ENCODE peak calls at places on chromosomes 1 and 21, in six cellular contexts. S is IMR-90, M is A549, A is SK-N-SH, P is HepG2, Y is GM12878. T is an unnamed sample.

GRCh38 chr1:176501596-176501995 is 38.6 kb downstream of the PAPPA2 start:
- DNase-seq in M (no peak), S (no peak), A (no peak), P (no peak), Y (no peak), T (no peak)

GRCh38 chr1:172286629-172287076 is 133.8 kb upstream of the C1orf105 start:
- DNase-seq in P (no peak), Y (no peak), A (no peak), M (peak), S (peak), T (no peak)

GRCh38 chr1:76185207-76185606 is 110.7 kb downstream of the ST6GALNAC3 start:
- DNase-seq in P (no peak), A (no peak), M (no peak), Y (no peak), S (no peak), T (no peak)

GRCh38 chr21:29928537-29928936 is 11.3 kb downstream of the GRIK1 start:
- DNase-seq in M (no peak), Y (no peak), A (no peak), S (no peak), P (no peak), T (no peak)

GRCh38 chr1:18947570-18947969 is 8.9 kb downstream of the IFFO2 start:
- DNase-seq in Y (no peak), A (no peak), M (no peak), S (no peak), P (no peak), T (no peak)

GRCh38 chr1:32972814-32973428 is 8.3 kb upstream of the RNF19B start:
- DNase-seq in M (no peak), A (peak), Y (no peak), P (no peak), S (peak), T (no peak)

GRCh38 chr21:35921471-35921870 is 138.9 kb downstream of the SETD4 start:
- DNase-seq in M (no peak), Y (no peak), A (no peak), P (peak), S (no peak), T (no peak)

GRCh38 chr1:207968521-207968944 is 57.6 kb upstream of the CD34 start:
- DNase-seq in S (no peak), Y (no peak), A (no peak), P (no peak), M (no peak), T (no peak)

GRCh38 chr1:211965108-211965805 is 70.1 kb downstream of the INTS7 start:
- DNase-seq in M (no peak), P (no peak), A (no peak), Y (no peak), S (no peak), T (no peak)

GRCh38 chr1:90045853-90046563 is 51.1 kb downstream of the ZNF326 start:
- DNase-seq in P (peak), A (peak), Y (no peak), S (peak), M (peak), T (peak)

GRCh38 chr21:33383056-33383888 is 19.9 kb upstream of the IFNGR2 start:
- DNase-seq in Y (peak), M (peak), S (peak), P (peak), A (no peak), T (peak)

GRCh38 chr1:167056529-167057296 is 33.5 kb downstream of the GPA33 start:
- DNase-seq in A (no peak), M (peak), Y (no peak), S (no peak), P (no peak), T (no peak)

GRCh38 chr1:58409826-58410225 is 136.7 kb downstream of the OMA1 start:
- DNase-seq in S (peak), P (no peak), M (no peak), Y (no peak), A (no peak), T (no peak)

GRCh38 chr1:15328245-15328784 is 81.3 kb downstream of the FHAD1 start:
- DNase-seq in A (no peak), S (no peak), M (no peak), P (no peak), Y (no peak), T (no peak)

GRCh38 chr1:171142451-171143121 is 42.5 kb upstream of the FMO2 start:
- DNase-seq in M (no peak), P (no peak), Y (no peak), A (no peak), S (peak), T (no peak)

GRCh38 chr1:109827466-109827865 is 63.7 kb upstream of the EPS8L3 start:
- DNase-seq in S (no peak), P (no peak), A (no peak), M (no peak), Y (no peak), T (no peak)

GRCh38 chr1:24949331-24949881 is 19.3 kb upstream of the RUNX3 start:
- DNase-seq in Y (no peak), S (peak), A (no peak), M (no peak), P (peak), T (no peak)

GRCh38 chr1:208158640-208159541 is 85.3 kb downstream of the PLXNA2 start:
- DNase-seq in S (no peak), Y (no peak), M (no peak), P (peak), A (no peak), T (no peak)

GRCh38 chr1:241475688-241476087 is 43.9 kb downstream of the FH start:
- DNase-seq in Y (no peak), M (no peak), A (no peak), S (peak), P (no peak), T (no peak)

GRCh38 chr21:44377201-44377921 is 23.9 kb downstream of the TRPM2 start:
- DNase-seq in A (peak), M (no peak), P (no peak), Y (no peak), S (no peak), T (no peak)

GRCh38 chr1:203455706-203456105 is 19.9 kb upstream of the PRELP start:
- DNase-seq in P (no peak), S (no peak), A (no peak), M (no peak), Y (no peak), T (no peak)

GRCh38 chr1:107835151-107835670 is 129.8 kb downstream of the VAV3 start:
- DNase-seq in A (no peak), S (no peak), P (no peak), Y (no peak), M (no peak), T (no peak)

GRCh38 chr1:174308604-174309003 is 139.2 kb upstream of the GPR52 start:
- DNase-seq in P (no peak), S (no peak), M (no peak), A (no peak), Y (no peak), T (no peak)

GRCh38 chr1:54127594-54127993 is 25.2 kb downstream of the CDCP2 start:
- DNase-seq in M (no peak), S (no peak), A (no peak), P (no peak), Y (no peak), T (no peak)

GRCh38 chr21:44487831-44488230 is 32.5 kb downstream of the LRRC3 start:
- DNase-seq in S (peak), M (peak), Y (no peak), P (peak), A (no peak), T (peak)

GRCh38 chr1:89295187-89295586 is 22.5 kb upstream of the GBP5 start:
- DNase-seq in P (no peak), Y (no peak), M (no peak), A (no peak), S (no peak), T (peak)

DNA sequence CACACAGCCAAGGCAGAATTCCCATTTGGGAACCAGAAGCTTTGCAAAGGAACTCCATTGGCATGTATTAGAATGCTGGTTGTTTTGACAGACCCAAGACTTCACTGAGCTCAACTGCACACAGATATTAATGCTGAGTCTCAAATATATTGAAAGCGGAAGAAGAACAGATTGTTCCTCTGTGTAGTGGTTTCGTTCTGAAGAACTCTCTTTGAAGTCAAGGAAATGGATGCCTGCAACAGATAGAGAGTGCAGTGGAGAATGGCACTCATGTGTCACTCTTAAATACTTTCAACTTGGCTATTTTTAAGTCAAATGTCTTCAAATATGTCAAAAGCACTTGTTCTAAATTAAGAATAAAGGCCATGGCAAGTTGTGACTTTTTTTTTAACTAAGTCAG is 387.5 kb downstream of the LTN1 start:
- DNase-seq in M (no peak), S (no peak), Y (no peak), P (no peak), A (no peak), T (no peak)
- TF ChIP-seq SMC3 in M (no peak), S (no peak), Y (no peak), P (no peak), A (no peak), T (no peak)

GRCh38 chr21:45913886-45914285 is 67.7 kb upstream of the COL6A1 start:
- DNase-seq in S (no peak), M (no peak), Y (no peak), P (no peak), A (no peak), T (no peak)

GRCh38 chr21:45917241-45917640 is 64.3 kb upstream of the COL6A1 start:
- DNase-seq in M (no peak), A (no peak), Y (no peak), S (no peak), P (no peak), T (no peak)

GRCh38 chr21:45918011-45918410 is 63.6 kb upstream of the COL6A1 start:
- DNase-seq in P (no peak), M (no peak), Y (no peak), S (no peak), A (no peak), T (no peak)

GRCh38 chr21:45914321-45914845 is 67.2 kb upstream of the COL6A1 start:
- DNase-seq in P (no peak), M (no peak), S (no peak), Y (no peak), A (no peak), T (no peak)

GRCh38 chr21:45916011-45916840 is 65.3 kb upstream of the COL6A1 start:
- DNase-seq in M (no peak), A (no peak), Y (no peak), P (no peak), S (no peak), T (no peak)
- TF ChIP-seq USF2 in M (no peak), A (no peak), Y (no peak), P (no peak), S (no peak), T (no peak)

DNA sequence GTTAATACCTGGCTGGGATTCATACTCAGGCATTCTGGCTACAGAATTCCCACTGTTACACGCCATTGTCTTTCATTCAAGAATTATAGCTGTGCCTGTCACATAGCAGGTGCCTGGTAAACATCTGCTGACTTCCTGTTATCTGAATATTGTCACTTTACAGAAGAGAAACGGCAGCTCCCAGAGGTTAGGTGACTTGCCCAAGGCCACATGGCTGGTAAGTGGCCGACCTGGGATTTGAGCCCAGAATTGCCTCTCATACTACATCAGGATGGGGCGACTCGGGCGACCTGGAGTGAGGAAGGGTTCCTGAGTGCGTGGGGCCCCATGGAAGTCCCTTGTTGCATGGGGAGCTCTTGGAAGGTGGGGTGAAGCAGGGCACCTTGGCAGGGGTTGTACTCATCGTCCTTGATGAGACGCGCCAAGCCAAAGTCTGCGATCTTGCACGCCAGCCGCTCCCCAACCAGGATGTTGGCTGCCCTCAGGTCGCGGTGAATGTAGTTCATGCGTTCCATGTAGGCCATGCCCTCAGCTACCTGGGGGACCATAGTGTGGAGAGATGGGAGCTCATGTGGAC is 10.2 kb upstream of the AHDC1 start:
- DNase-seq in M (no peak), S (no peak), Y (no peak), A (no peak), P (no peak), T (no peak)
- TF ChIP-seq SMC3 in M (no peak), S (no peak), Y (no peak), A (no peak), P (no peak), T (no peak)

GRCh38 chr1:198880818-198881597 is 242.2 kb downstream of the PTPRC start:
- DNase-seq in S (peak), A (no peak), P (peak), M (peak), Y (no peak), T (no peak)
- TF ChIP-seq USF2 in S (no peak), A (no peak), P (no peak), M (no peak), Y (no peak), T (no peak)

DNA sequence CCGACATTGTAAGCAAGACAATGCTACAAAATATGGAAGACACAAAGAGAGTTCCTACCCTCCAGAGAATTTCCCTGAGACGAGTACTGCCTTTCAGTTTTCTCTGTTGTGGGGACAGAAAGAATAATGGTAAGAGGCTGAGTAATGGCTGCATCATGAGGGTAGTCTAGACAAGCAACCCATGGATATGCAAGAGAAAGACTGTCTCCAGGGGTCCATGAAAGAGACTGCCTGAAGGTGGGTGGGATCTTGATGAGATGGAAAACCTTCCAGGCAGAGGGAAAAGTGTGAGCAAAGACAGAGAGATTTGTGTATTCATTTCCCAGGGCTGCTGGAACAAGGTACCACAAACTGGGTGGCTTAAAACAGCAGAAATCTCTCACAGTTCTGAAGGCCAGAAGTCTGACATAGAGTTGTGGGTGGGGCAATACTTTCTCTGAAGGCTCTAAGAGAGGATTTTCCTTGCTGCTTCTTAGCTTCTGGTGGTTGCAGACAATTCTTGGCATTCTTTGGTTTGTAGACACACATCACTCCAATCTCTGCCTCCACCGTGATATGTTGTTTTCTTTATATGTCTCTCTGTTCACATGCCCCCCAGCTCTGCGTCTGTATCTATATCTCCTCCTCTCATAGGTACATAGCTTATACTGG is 41.4 kb downstream of the ANP32E start:
- DNase-seq in S (peak), M (peak), A (no peak), P (no peak), Y (no peak), T (no peak)
- TF ChIP-seq SMC3 in S (no peak), M (no peak), A (no peak), P (no peak), Y (no peak), T (no peak)

GRCh38 chr21:25912402-25912746 is 177.6 kb downstream of the GABPA start:
- DNase-seq in S (no peak), M (no peak), Y (no peak), A (no peak), P (no peak), T (no peak)

GRCh38 chr21:25913488-25913887 is 178.7 kb downstream of the GABPA start:
- DNase-seq in A (no peak), Y (no peak), P (no peak), S (no peak), M (no peak), T (no peak)

GRCh38 chr21:25910809-25911208 is 176.0 kb downstream of the GABPA start:
- DNase-seq in P (no peak), S (no peak), A (no peak), M (no peak), Y (no peak), T (no peak)

GRCh38 chr21:25911730-25912401 is 177.1 kb downstream of the GABPA start:
- DNase-seq in A (no peak), Y (no peak), S (no peak), P (no peak), M (no peak), T (no peak)

DNA sequence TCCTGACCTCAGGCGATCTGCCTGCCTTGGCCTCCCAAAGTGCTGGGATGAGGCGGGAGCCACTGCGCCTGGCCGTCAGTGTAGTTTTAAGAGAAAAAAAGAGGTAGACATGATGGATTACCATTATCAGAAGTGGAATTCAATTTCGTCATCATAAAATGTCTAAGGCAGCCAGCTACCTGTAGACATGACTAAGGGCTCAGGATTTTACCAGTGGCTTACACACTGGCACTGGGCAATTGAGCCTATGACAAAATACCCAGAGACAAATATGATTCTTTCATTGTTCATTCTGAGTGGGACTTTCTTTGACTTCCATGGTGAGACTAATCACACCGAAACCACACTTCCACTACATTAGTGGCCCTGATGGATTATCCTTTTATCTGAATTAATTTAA is 181.5 kb downstream of the GABPA start:
- DNase-seq in P (no peak), A (no peak), Y (no peak), M (no peak), S (no peak), T (no peak)
- TF ChIP-seq USF2 in P (no peak), A (no peak), Y (no peak), M (no peak), S (no peak), T (no peak)

GRCh38 chr1:111141803-111142202 is 1.8 kb downstream of the CEPT1 start:
- DNase-seq in A (no peak), M (no peak), S (no peak), Y (no peak), P (peak), T (no peak)

GRCh38 chr1:111141245-111141644 is 1.2 kb downstream of the CEPT1 start:
- DNase-seq in S (no peak), P (no peak), M (no peak), A (no peak), Y (no peak), T (no peak)

GRCh38 chr1:111139956-111140679 is at the start of the genes CEPT1 and DRAM2:
- DNase-seq in A (peak), P (peak), M (peak), S (peak), Y (peak), T (peak)

GRCh38 chr1:111139234-111139955 is 498 bp downstream of the DRAM2 start:
- DNase-seq in A (peak), Y (peak), P (peak), M (peak), S (peak), T (peak)

GRCh38 chr1:111140680-111140967 is 601 bp downstream of the CEPT1 start:
- DNase-seq in S (peak), Y (no peak), M (peak), P (peak), A (no peak), T (no peak)
- TF ChIP-seq SMC3 in S (no peak), Y (no peak), M (no peak), P (no peak), A (no peak), T (no peak)

GRCh38 chr1:3984586-3984985 is 84.5 kb upstream of the C1orf174 start:
- DNase-seq in S (no peak), M (no peak), Y (no peak), A (no peak), P (no peak), T (no peak)

GRCh38 chr1:3988431-3988830 is 88.4 kb upstream of the C1orf174 start:
- DNase-seq in P (no peak), M (no peak), Y (no peak), S (no peak), A (no peak), T (no peak)

GRCh38 chr1:3986686-3987218 is 86.7 kb upstream of the C1orf174 start:
- DNase-seq in S (no peak), A (no peak), M (no peak), P (no peak), Y (no peak), T (no peak)

GRCh38 chr1:3989465-3989864 is 89.4 kb upstream of the C1orf174 start:
- DNase-seq in S (no peak), Y (no peak), M (no peak), A (no peak), P (no peak), T (no peak)

GRCh38 chr1:3987669-3988235 is 87.7 kb upstream of the C1orf174 start:
- DNase-seq in Y (no peak), M (no peak), P (no peak), A (no peak), S (no peak), T (no peak)
- TF ChIP-seq USF2 in Y (no peak), M (no peak), P (no peak), A (no peak), S (no peak), T (no peak)

T was measured in K562.